ENCODE peak calls at places on chromosomes 11 and 22, in seven cellular contexts. L is AG04450, N is lower lobe of right lung, Y is colonic mucosa, B is pancreas, V is astrocyte of the spinal cord, D is brain microvascular endothelial cell. M is an unnamed sample.
A peak's percentile ranks its signal among the peaks of the same experiment; 100 is the strongest.

GRCh38 chr11:86052697-86053641 is 15.9 kb downstream of the PICALM start:
- DNase-seq in N (no peak), D (no peak), L (no peak), Y (no peak), B (no peak), V (no peak), M (no peak)

GRCh38 chr22:49395617-49396016 is 432.1 kb downstream of the BRD1 start:
- DNase-seq in B (no peak), D (no peak), V (no peak), N (peak; percentile 22), Y (no peak), L (no peak), M (no peak)

GRCh38 chr11:7473702-7474101 is 11.6 kb upstream of the OLFML1 start:
- DNase-seq in D (no peak), B (no peak), Y (no peak), L (no peak), V (no peak), N (no peak), M (no peak)

GRCh38 chr11:118418770-118419169 is 17.4 kb downstream of the ATP5MG start:
- DNase-seq in L (no peak), D (no peak), V (no peak), B (no peak), Y (no peak), N (no peak), M (no peak)

GRCh38 chr11:46489668-46490560 is 98.3 kb upstream of the CHRM4 start:
- DNase-seq in Y (peak; percentile 40), V (peak; percentile 56), B (no peak), L (peak; percentile 20), D (peak; percentile 55), N (no peak), M (peak; percentile 26)

GRCh38 chr11:76791861-76792260 is 8.7 kb downstream of the TSKU start:
- DNase-seq in L (no peak), B (no peak), N (no peak), V (peak; percentile 78), D (peak; percentile 79), Y (no peak), M (no peak)

GRCh38 chr11:111531156-111531555 is 9.4 kb upstream of the LAYN start:
- DNase-seq in V (peak; percentile 33), L (no peak), Y (no peak), B (no peak), D (no peak), N (no peak), M (no peak)

GRCh38 chr11:914747-915493 is 4.3 kb upstream of the CHID1 start:
- DNase-seq in Y (peak; percentile 38), N (peak; percentile 79), D (no peak), L (no peak), B (peak; percentile 51), V (no peak), M (no peak)

GRCh38 chr11:70951139-70951804 is 301.1 kb downstream of the SHANK2 start:
- DNase-seq in V (no peak), D (no peak), L (no peak), Y (no peak), N (no peak), B (no peak), M (no peak)

GRCh38 chr11:72831521-72832300 is 17.5 kb downstream of the ATG16L2 start:
- DNase-seq in Y (peak; percentile 85), D (peak; percentile 63), B (peak; percentile 76), N (peak; percentile 85), L (no peak), V (peak; percentile 70), M (peak; percentile 41)

GRCh38 chr22:29195964-29196666 is 9.6 kb upstream of the EMID1 start:
- DNase-seq in N (peak; percentile 33), Y (no peak), B (no peak), V (no peak), L (no peak), D (no peak), M (no peak)

GRCh38 chr11:43947003-43947500 is 4.6 kb downstream of the C11orf96 start:
- DNase-seq in B (no peak), V (no peak), Y (no peak), N (no peak), L (no peak), D (no peak), M (no peak)

GRCh38 chr22:49704345-49705215 is 123.1 kb downstream of the BRD1 start:
- DNase-seq in V (no peak), B (no peak), D (no peak), L (no peak), Y (no peak), N (no peak), M (no peak)

GRCh38 chr11:61007971-61008896 is 36.8 kb downstream of the CD6 start:
- DNase-seq in V (no peak), Y (peak; percentile 56), L (no peak), D (no peak), B (peak; percentile 57), N (no peak), M (no peak)

GRCh38 chr22:27405672-27406388 is 395.7 kb downstream of the MN1 start:
- DNase-seq in Y (peak; percentile 52), V (peak; percentile 38), L (no peak), B (peak; percentile 36), N (peak; percentile 60), D (no peak), M (no peak)

GRCh38 chr22:19396561-19396933 is 35.0 kb downstream of the HIRA start:
- DNase-seq in Y (no peak), V (no peak), N (no peak), L (no peak), B (no peak), D (no peak), M (no peak)

GRCh38 chr11:74696932-74697687 is 34.1 kb downstream of the CHRDL2 start:
- DNase-seq in N (peak; percentile 82), B (peak; percentile 91), L (peak; percentile 91), D (peak; percentile 84), V (peak; percentile 74), Y (peak; percentile 41), M (peak; percentile 69)

GRCh38 chr11:33926954-33927552 is 35.2 kb upstream of the LMO2 start:
- DNase-seq in V (no peak), B (no peak), Y (no peak), L (no peak), N (no peak), D (no peak), M (no peak)

GRCh38 chr22:29377979-29378378 is 10.4 kb downstream of the AP1B1 start:
- DNase-seq in D (no peak), Y (no peak), L (no peak), V (no peak), N (peak; percentile 52), B (peak; percentile 64), M (no peak)

GRCh38 chr11:23320131-23320530 is 459.9 kb upstream of the CCDC179 start:
- DNase-seq in L (no peak), V (no peak), B (no peak), Y (no peak), N (no peak), D (no peak), M (no peak)

GRCh38 chr11:62217191-62217748 is 8.8 kb downstream of the SCGB2A1 start:
- DNase-seq in D (no peak), B (no peak), Y (no peak), L (no peak), N (no peak), V (peak; percentile 2), M (no peak)

DNA sequence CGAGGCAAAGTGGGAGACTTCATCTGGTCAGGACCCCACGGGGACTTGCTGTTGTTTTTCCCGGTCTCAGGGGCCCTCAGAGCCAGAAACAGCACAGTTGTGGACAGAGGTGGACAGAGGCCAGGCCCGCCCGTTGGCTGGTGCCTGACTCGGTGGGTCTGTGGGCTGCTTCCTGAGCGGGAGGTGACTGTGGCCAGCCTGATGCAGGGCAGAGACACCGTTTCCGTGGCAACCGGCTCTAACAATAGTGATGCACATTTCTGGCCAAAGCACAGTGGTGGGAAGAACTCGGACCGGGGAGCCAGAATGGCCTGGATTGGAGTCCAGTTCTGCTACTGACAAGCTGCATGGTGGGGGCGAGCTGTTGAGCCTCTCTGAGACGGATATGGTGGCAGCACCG is 58.7 kb upstream of the ATXN10 start:
- DNase-seq in L (no peak), Y (no peak), B (no peak), N (peak; percentile 50), V (peak; percentile 42), D (peak; percentile 25), M (no peak)
- H3K4me3 ChIP-seq in L (no peak overlapping the region), Y (no peak overlapping the region), B (no peak overlapping the region), N (no peak overlapping the region), V (no peak overlapping the region), D (peak overlapping the region; percentile 35), M (no peak overlapping the region)

GRCh38 chr11:63999349-64000025 is 13.2 kb downstream of the OTUB1 start:
- DNase-seq in D (peak; percentile 33), Y (peak; percentile 79), L (no peak), V (peak; percentile 46), N (peak; percentile 63), B (no peak), M (no peak)
- H3K4me3 ChIP-seq in D (no peak overlapping the region), Y (peak overlapping the region; percentile 30), L (no peak overlapping the region), V (peak overlapping the region; percentile 10), N (peak overlapping the region; percentile 47), B (peak overlapping the region; percentile 27), M (peak overlapping the region; percentile 20)

DNA sequence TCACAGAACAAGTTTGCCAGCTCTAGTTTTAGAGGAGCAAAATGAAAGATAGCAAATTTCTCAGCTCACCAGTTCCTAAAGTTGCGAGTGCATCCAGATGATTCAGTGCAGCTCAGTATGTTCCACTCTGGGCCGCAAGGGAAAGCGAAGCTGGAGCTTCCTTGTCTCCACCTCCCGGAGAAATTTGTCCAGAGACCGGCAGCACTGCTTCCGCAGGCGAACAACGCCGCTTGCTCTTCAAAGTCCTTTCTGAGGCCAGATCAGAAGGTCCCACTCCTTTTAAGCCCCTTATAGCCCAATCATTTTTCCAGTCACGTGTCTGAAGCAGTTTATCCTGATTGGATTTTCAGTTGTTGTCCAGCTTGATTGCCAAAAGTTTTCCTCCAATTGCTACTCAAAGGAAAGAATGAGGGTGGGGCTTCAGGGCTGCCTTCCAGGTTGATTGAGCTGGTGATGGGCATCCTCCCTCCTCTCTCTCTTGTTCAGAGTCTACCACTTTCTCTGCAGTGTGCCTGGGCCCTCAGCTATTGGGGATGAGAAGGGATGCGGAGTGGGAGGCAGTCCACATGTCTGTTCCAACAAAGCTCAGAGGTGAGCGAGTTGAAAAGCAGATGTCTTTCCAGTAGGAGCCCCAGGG is at the start of gene ZNF280A:
- DNase-seq in L (no peak), Y (no peak), V (peak; percentile 3), N (no peak), B (no peak), D (peak; percentile 1), M (no peak)
- H3K4me3 ChIP-seq in L (no peak within 1 kb of the TSS), Y (no peak within 1 kb of the TSS), V (no peak within 1 kb of the TSS), N (no peak within 1 kb of the TSS), B (no peak within 1 kb of the TSS), D (no peak within 1 kb of the TSS), M (peak within 1 kb of the TSS; percentile 34)

GRCh38 chr11:65524747-65525658 is at the start of gene SCYL1:
- DNase-seq in V (peak; percentile 75), D (peak; percentile 53), Y (peak; percentile 84), N (peak; percentile 85), L (no peak), B (peak; percentile 74), M (no peak)

GRCh38 chr11:65524010-65524746 is 705 bp upstream of the SCYL1 start:
- DNase-seq in Y (peak; percentile 52), L (no peak), D (no peak), N (peak; percentile 75), B (no peak), V (peak; percentile 10), M (no peak)

GRCh38 chr11:65526744-65527143 is 1.9 kb downstream of the SCYL1 start:
- DNase-seq in B (no peak), V (no peak), L (no peak), D (no peak), N (no peak), Y (no peak), M (no peak)

GRCh38 chr11:65525659-65526480 is 987 bp downstream of the SCYL1 start:
- DNase-seq in N (peak; percentile 28), D (no peak), V (no peak), B (no peak), L (no peak), Y (no peak), M (no peak)

GRCh38 chr11:65522640-65523322 is 2.1 kb upstream of the SCYL1 start:
- DNase-seq in V (no peak), B (no peak), L (no peak), D (no peak), Y (no peak), N (peak; percentile 41), M (no peak)
- H3K4me3 ChIP-seq in V (no peak overlapping the region), B (no peak overlapping the region), L (no peak overlapping the region), D (no peak overlapping the region), Y (peak overlapping the region; percentile 7), N (no peak overlapping the region), M (no peak overlapping the region)